ENCODE peak calls at places on chromosomes 12 and 14, in five cellular contexts. K is PC-3, X is left ventricle myocardium inferior, Q is heart left ventricle, D is GM12878. P is an unnamed sample. For H3K4me1, the result is how much of the 10 kb centered on the place peaks cover.

GRCh38 chr14:33642641-33643342 is 308.1 kb downstream of the EGLN3 start:
- DNase-seq in K (no peak), X (no peak), Q (no peak), D (no peak), P (no peak)

GRCh38 chr14:21882226-21882625 is 208.6 kb upstream of the OR4E1 start:
- DNase-seq in K (peak), X (no peak), Q (no peak), D (no peak), P (no peak)

GRCh38 chr12:118841588-118841987 is 139.8 kb upstream of the SRRM4 start:
- DNase-seq in K (no peak), X (no peak), Q (no peak), D (no peak), P (no peak)

GRCh38 chr12:112524676-112525425 is 106.1 kb downstream of the PTPN11 start:
- DNase-seq in K (peak), X (no peak), Q (no peak), D (no peak), P (no peak)

GRCh38 chr12:68899251-68899771 is 33.7 kb downstream of the CPM start:
- DNase-seq in K (peak), X (no peak), Q (no peak), D (no peak), P (no peak)

GRCh38 chr14:33120341-33120740 is 181.7 kb downstream of the NPAS3 start:
- DNase-seq in K (peak), X (no peak), Q (no peak), D (no peak), P (no peak)

GRCh38 chr12:112807452-112807851 is 15.9 kb downstream of the RPH3A start:
- DNase-seq in K (peak), X (no peak), Q (no peak), D (no peak), P (no peak)

GRCh38 chr14:81447018-81447770 is 47.1 kb upstream of the STON2 start:
- DNase-seq in K (no peak), X (no peak), Q (no peak), D (no peak), P (no peak)

GRCh38 chr14:75885829-75886228 is 96.0 kb downstream of the TGFB3 start:
- DNase-seq in K (no peak), X (no peak), Q (no peak), D (no peak), P (no peak)

GRCh38 chr12:48880647-48881046 is 15.0 kb upstream of the RND1 start:
- DNase-seq in K (no peak), X (no peak), Q (no peak), D (no peak), P (no peak)

GRCh38 chr12:25718081-25718731 is 165.1 kb upstream of the LMNTD1 start:
- DNase-seq in K (no peak), X (no peak), Q (no peak), D (no peak), P (no peak)

GRCh38 chr12:28409892-28410291 is 219.6 kb downstream of the CCDC91 start:
- DNase-seq in K (no peak), X (no peak), Q (no peak), D (no peak), P (no peak)

GRCh38 chr14:98131406-98131805 is 1140.6 kb downstream of the BCL11B start:
- DNase-seq in K (no peak), X (no peak), Q (no peak), D (no peak), P (no peak)

GRCh38 chr12:42756841-42757661 is 167.5 kb upstream of the PRICKLE1 start:
- DNase-seq in K (peak), X (no peak), Q (no peak), D (no peak), P (no peak)

GRCh38 chr14:104547310-104547997 is 32.1 kb upstream of the C14orf180 start:
- DNase-seq in K (no peak), X (no peak), Q (no peak), D (no peak), P (no peak)

GRCh38 chr14:77979666-77980351 is 179.9 kb downstream of the ADCK1 start:
- DNase-seq in K (peak), X (no peak), Q (no peak), D (no peak), P (no peak)

GRCh38 chr14:73049428-73049827 is 8.9 kb upstream of the RBM25 start:
- DNase-seq in K (no peak), X (no peak), Q (no peak), D (no peak), P (no peak)

GRCh38 chr14:68944162-68944561 is 34.9 kb downstream of the ACTN1 start:
- DNase-seq in K (no peak), X (no peak), Q (no peak), D (no peak), P (no peak)

GRCh38 chr14:68941820-68942219 is 37.3 kb downstream of the ACTN1 start:
- DNase-seq in K (peak), X (peak), Q (no peak), D (no peak), P (no peak)

GRCh38 chr14:68942281-68943035 is 36.6 kb downstream of the ACTN1 start:
- DNase-seq in K (no peak), X (no peak), Q (no peak), D (no peak), P (no peak)

GRCh38 chr14:68945190-68945584 is 33.9 kb downstream of the ACTN1 start:
- DNase-seq in K (no peak), X (no peak), Q (no peak), D (no peak), P (no peak)

GRCh38 chr14:68943107-68943506 is 36.0 kb downstream of the ACTN1 start:
- DNase-seq in K (no peak), X (no peak), Q (no peak), D (no peak), P (no peak)
- H3K4me1 ChIP-seq in K (under half), X (half or more), Q (under half), D (under half), P (half or more)

GRCh38 chr14:31319701-31320100 is 100.6 kb downstream of the HEATR5A start:
- DNase-seq in K (no peak), X (no peak), Q (no peak), D (no peak), P (no peak)
- H3K27ac ChIP-seq in K (no peak), X (no peak), Q (no peak), D (no peak), P (no peak)

GRCh38 chr12:2641209-2641608 is 153.6 kb upstream of the FKBP4 start:
- DNase-seq in K (peak), X (no peak), Q (no peak), D (no peak), P (no peak)
- TF ChIP-seq CTCF in K (peak), X (no peak), Q (no peak), D (no peak), P (no peak)

GRCh38 chr12:124551268-124552144 is 15.9 kb downstream of the NCOR2 start:
- DNase-seq in K (peak), X (peak), Q (peak), D (no peak), P (no peak)
- H3K4me1 ChIP-seq in K (under half), X (half or more), Q (under half), D (half or more), P (under half)